ENCODE peak calls at places on chromosomes 1 and 21, in five cellular contexts. Y is neural progenitor cell, U is PC-3, D is HCT116, H is SK-N-SH. C is an unnamed sample.

GRCh38 chr1:196115641-196116040 is 492.6 kb downstream of the KCNT2 start:
- DNase-seq in H (no peak), D (no peak), U (peak; percentile 14), Y (peak; percentile 20), C (no peak)

GRCh38 chr1:81594211-81594610 is 206.5 kb upstream of the ADGRL2 start:
- DNase-seq in H (no peak), Y (no peak), U (no peak), D (no peak), C (no peak)

GRCh38 chr1:228315945-228316588 is 90.6 kb downstream of the TRIM11 start:
- DNase-seq in D (no peak), H (no peak), U (no peak), Y (peak; percentile 15), C (no peak)

GRCh38 chr1:13607002-13607401 is 23.4 kb downstream of the PDPN start:
- DNase-seq in D (no peak), U (no peak), H (no peak), Y (no peak), C (no peak)

GRCh38 chr1:212667223-212668139 is 32.2 kb downstream of the BATF3 start:
- DNase-seq in U (peak; percentile 98), H (peak; percentile 92), Y (no peak), D (peak; percentile 10), C (no peak)

GRCh38 chr1:170927955-170928850 is 7.1 kb upstream of the MROH9 start:
- DNase-seq in D (no peak), U (peak; percentile 19), H (no peak), Y (no peak), C (no peak)

GRCh38 chr1:182164273-182164672 is 102.8 kb upstream of the ZNF648 start:
- DNase-seq in D (no peak), H (no peak), U (no peak), Y (no peak), C (no peak)

GRCh38 chr1:235632538-235633219 is 16.9 kb downstream of the GNG4 start:
- DNase-seq in H (no peak), D (no peak), U (peak; percentile 24), Y (peak; percentile 46), C (peak; percentile 63)

GRCh38 chr1:212951058-212951923 is 950 bp downstream of the VASH2 start:
- DNase-seq in U (no peak), Y (peak; percentile 52), D (no peak), H (peak; percentile 79), C (no peak)

GRCh38 chr1:72037745-72038343 is 244.5 kb downstream of the NEGR1 start:
- DNase-seq in H (no peak), U (peak; percentile 67), Y (peak; percentile 71), D (peak; percentile 4), C (peak; percentile 75)

GRCh38 chr1:37708471-37708870 is 16.2 kb downstream of the CDCA8 start:
- DNase-seq in U (no peak), D (no peak), H (no peak), Y (no peak), C (no peak)

GRCh38 chr1:26317612-26318337 is at the start of gene CD52:
- DNase-seq in Y (peak; percentile 63), U (no peak), H (no peak), D (no peak), C (peak; percentile 21)

GRCh38 chr21:37636152-37636860 is 269.7 kb downstream of the DYRK1A start:
- DNase-seq in U (peak; percentile 88), H (no peak), D (no peak), Y (no peak), C (no peak)

GRCh38 chr1:164950453-164951052 is 391.6 kb downstream of the PBX1 start:
- DNase-seq in Y (no peak), D (no peak), H (no peak), U (no peak), C (no peak)

GRCh38 chr1:71587961-71588360 is 507.1 kb upstream of the ZRANB2 start:
- DNase-seq in H (no peak), D (no peak), Y (peak; percentile 11), U (peak; percentile 47), C (peak; percentile 32)

GRCh38 chr1:115222616-115223402 is 115.2 kb downstream of the NGF start:
- DNase-seq in D (no peak), H (no peak), U (peak; percentile 88), Y (no peak), C (no peak)

GRCh38 chr1:196976278-196976677 is 1.1 kb upstream of the CFHR5 start:
- DNase-seq in U (no peak), D (no peak), Y (no peak), H (no peak), C (no peak)

DNA sequence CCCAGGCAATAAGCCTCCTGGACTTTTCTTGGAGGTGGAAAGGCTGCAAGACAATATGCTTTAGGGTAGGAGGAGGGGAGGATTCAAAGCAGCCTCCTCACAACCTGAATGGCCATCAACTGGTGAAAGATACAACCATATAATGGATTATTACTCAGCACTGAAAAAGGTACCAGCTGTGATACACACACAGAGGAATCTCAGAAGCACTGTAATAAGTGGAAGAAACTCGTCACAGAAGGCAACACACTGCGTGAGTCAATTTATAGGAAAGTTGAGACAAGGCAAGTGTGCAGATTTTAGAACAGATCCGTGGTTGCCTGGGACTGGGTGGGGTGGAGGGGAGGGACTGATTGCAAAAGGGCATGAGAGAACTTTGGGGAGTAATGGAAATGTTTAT is 64.9 kb upstream of the ZBTB40 start:
- DNase-seq in Y (no peak), U (no peak), D (no peak), H (no peak), C (no peak)
- TF ChIP-seq CTCF in Y (no peak), U (no peak), D (no peak), H (no peak), C (no peak)

GRCh38 chr1:42935313-42935624 is 23.4 kb downstream of the SLC2A1 start:
- DNase-seq in Y (no peak), H (no peak), D (no peak), U (no peak), C (peak; percentile 48)
- H3K9ac ChIP-seq in Y (no peak overlapping the region), H (no peak overlapping the region), D (peak overlapping the region; percentile 6), U (no peak overlapping the region), C (peak overlapping the region; percentile 44)

DNA sequence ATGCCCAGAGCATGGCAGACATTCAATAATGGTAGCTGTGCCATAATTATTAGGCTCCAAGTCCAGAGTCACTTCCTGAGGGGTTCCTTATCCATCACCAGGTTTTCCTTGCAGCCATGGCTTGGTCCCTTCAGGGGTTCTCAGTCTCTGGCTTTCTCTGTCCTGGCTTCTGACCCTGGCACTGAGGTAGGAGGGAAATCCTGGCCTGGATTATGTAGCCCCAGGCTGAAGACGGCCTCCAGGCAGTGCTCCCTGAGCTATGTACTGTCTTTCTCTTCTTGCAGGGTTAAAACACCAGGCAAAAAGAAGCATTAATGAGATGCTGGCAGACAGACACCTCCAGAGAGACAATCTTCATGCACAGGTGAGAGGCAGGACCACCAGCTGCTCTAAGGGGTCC is 9.5 kb upstream of the PADI3 start:
- DNase-seq in U (peak; percentile 79), H (peak; percentile 87), Y (peak; percentile 93), D (peak; percentile 98), C (peak; percentile 46)
- TF ChIP-seq EZH2phosphoT487 in U (no peak), H (no peak), Y (no peak), D (no peak), C (no peak)

GRCh38 chr1:2535981-2536380 is 5.9 kb upstream of the HES5 start:
- DNase-seq in H (no peak), Y (no peak), U (no peak), D (no peak), C (no peak)

GRCh38 chr1:2534315-2534714 is 4.3 kb upstream of the HES5 start:
- DNase-seq in Y (no peak), D (no peak), H (no peak), U (no peak), C (no peak)

GRCh38 chr1:2534775-2535387 is 4.8 kb upstream of the HES5 start:
- DNase-seq in U (peak; percentile 97), D (no peak), H (no peak), Y (no peak), C (no peak)

GRCh38 chr1:2533356-2533755 is 3.3 kb upstream of the HES5 start:
- DNase-seq in U (peak; percentile 86), D (no peak), Y (no peak), H (no peak), C (no peak)

DNA sequence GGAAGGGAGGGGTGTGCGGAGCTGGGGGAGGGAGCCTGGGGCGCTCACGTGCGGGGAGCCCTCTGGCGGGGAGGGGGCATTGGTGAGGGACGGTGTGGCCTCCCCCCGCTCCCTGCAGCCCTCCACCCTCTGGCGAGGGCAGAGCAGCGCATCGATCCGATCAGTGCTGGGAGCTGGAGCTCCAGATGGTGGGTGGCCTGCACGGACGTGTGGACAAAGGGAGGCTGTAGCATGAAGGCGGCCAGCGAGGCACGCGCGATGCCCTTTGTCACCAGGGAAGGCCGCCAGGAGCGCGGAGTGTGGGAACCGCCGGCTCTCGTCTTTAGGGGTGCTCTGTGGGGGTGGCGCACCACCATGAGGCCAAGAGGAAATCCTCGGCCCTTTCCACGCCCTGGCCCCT is 5.4 kb upstream of the HES5 start:
- DNase-seq in H (no peak), Y (peak; percentile 87), U (no peak), D (no peak), C (no peak)
- TF ChIP-seq CTCF in H (no peak), Y (no peak), U (no peak), D (no peak), C (no peak)

GRCh38 chr21:44866780-44867179 is 6.7 kb downstream of the PTTG1IP start:
- DNase-seq in D (no peak), U (peak; percentile 13), H (no peak), Y (no peak), C (no peak)
- H3K9ac ChIP-seq in D (peak overlapping the region; percentile 16), U (no peak overlapping the region), H (no peak overlapping the region), Y (no peak overlapping the region), C (no peak overlapping the region)

DNA sequence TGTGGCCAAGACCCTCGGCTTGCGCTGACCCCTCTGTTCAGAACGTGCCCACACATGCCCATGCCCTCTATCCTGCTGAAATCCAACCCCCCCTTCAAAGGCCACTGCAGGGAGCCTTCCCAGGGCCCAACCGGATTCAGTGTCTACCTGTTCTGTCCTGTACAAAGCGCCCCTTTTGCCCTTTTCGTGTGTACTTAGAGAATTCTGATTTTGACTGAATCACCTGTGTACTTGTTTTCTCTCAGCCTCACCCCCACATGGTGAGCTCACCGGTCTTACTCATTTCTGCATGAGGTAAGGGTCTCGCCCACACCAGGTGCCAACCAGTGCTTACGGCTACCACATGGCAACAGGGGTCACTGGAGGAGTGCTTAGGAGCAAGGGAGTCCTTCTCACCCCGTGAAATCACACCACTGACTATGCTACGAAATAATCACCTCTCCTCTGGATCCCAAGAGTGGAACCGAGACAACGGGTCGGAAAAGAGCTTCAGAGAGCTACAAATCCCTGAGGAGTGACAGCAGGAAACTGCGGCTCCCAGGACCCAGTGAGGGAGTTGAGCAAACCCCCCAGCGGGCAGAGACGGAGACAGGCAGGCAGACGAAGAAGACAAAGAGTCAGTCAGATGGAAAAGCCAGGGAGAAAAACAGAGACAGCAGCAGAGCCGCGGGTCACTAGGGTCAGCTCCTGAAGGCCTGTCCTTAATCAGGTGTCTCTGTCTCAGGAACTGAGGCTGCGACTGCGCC is 2.1 kb upstream of the S100A2 start:
- DNase-seq in H (no peak), D (peak; percentile 59), Y (peak; percentile 39), U (peak; percentile 98), C (no peak)
- TF ChIP-seq EZH2phosphoT487 in H (no peak), D (no peak), Y (no peak), U (no peak), C (no peak)

C was measured in MM.1S.